ENCODE peak calls at places on chromosomes 1 and 21, in five cellular contexts. C is colonic mucosa, V is H1, F is fibroblast of lung, A is SK-N-SH. I is an unnamed sample.

GRCh38 chr1:163298340-163298739 is 23.4 kb upstream of the NUF2 start:
- DNase-seq in C (no peak), V (no peak), F (no peak), A (no peak), I (no peak)

GRCh38 chr1:19452221-19452663 is 33.1 kb downstream of the CAPZB start:
- DNase-seq in C (peak), V (no peak), F (peak), A (no peak), I (no peak)

GRCh38 chr1:109632671-109633346 is 13.2 kb downstream of the AMPD2 start:
- DNase-seq in C (peak), V (peak), F (no peak), A (peak), I (peak)

GRCh38 chr21:41369915-41370839 is 8.3 kb downstream of the MX2 start:
- DNase-seq in C (no peak), V (peak), F (no peak), A (no peak), I (no peak)

GRCh38 chr1:226634611-226635246 is 86.2 kb downstream of the STUM start:
- DNase-seq in C (no peak), V (no peak), F (no peak), A (no peak), I (peak)

GRCh38 chr1:227788279-227789041 is 27.0 kb upstream of the PRSS38 start:
- DNase-seq in C (peak), V (peak), F (no peak), A (no peak), I (peak)

GRCh38 chr1:30444850-30445249 is 278.5 kb downstream of the MATN1 start:
- DNase-seq in C (no peak), V (peak), F (peak), A (no peak), I (peak)

GRCh38 chr1:84271452-84272273 is 29.8 kb upstream of the SAMD13 start:
- DNase-seq in C (peak), V (no peak), F (peak), A (no peak), I (no peak)

GRCh38 chr1:199265319-199265718 is 626.5 kb downstream of the PTPRC start:
- DNase-seq in C (no peak), V (no peak), F (peak), A (no peak), I (no peak)

GRCh38 chr21:34595457-34595856 is 19.5 kb downstream of the RCAN1 start:
- DNase-seq in C (no peak), V (peak), F (peak), A (no peak), I (no peak)

GRCh38 chr1:41843378-41843777 is 75.3 kb downstream of the HIVEP3 start:
- DNase-seq in C (no peak), V (no peak), F (peak), A (no peak), I (no peak)

GRCh38 chr1:228755800-228756199 is 20.5 kb downstream of the RHOU start:
- DNase-seq in C (no peak), V (no peak), F (no peak), A (no peak), I (no peak)

GRCh38 chr1:226052061-226052460 is 10.5 kb upstream of the H3-3A start:
- DNase-seq in C (no peak), V (no peak), F (no peak), A (no peak), I (no peak)

GRCh38 chr1:246659594-246660140 is 64.5 kb upstream of the SCCPDH start:
- DNase-seq in C (no peak), V (no peak), F (no peak), A (no peak), I (no peak)

GRCh38 chr1:175555266-175555665 is 188.1 kb downstream of the TNR start:
- DNase-seq in C (no peak), V (no peak), F (peak), A (no peak), I (peak)

GRCh38 chr21:41805038-41805437 is 38.2 kb upstream of the RIPK4 start:
- DNase-seq in C (no peak), V (no peak), F (no peak), A (no peak), I (no peak)

GRCh38 chr1:175884369-175884768 is 141.0 kb upstream of the TNR start:
- DNase-seq in C (no peak), V (no peak), F (no peak), A (no peak), I (no peak)

GRCh38 chr1:24898909-24899439 is 31.1 kb downstream of the RUNX3 start:
- DNase-seq in C (no peak), V (peak), F (no peak), A (peak), I (no peak)

GRCh38 chr1:14522331-14523241 is 75.9 kb upstream of the KAZN start:
- DNase-seq in C (no peak), V (no peak), F (peak), A (peak), I (peak)

GRCh38 chr1:210830034-210831028 is 303.6 kb downstream of the KCNH1 start:
- DNase-seq in C (no peak), V (no peak), F (no peak), A (no peak), I (no peak)

GRCh38 chr1:82398357-82398756 is 597.6 kb downstream of the ADGRL2 start:
- DNase-seq in C (no peak), V (no peak), F (peak), A (no peak), I (no peak)

GRCh38 chr1:232344791-232345399 is 285.0 kb downstream of the SIPA1L2 start:
- DNase-seq in C (no peak), V (no peak), F (peak), A (no peak), I (no peak)

GRCh38 chr1:117284408-117285215 is 73.9 kb upstream of the VTCN1 start:
- DNase-seq in C (peak), V (no peak), F (peak), A (peak), I (peak)

GRCh38 chr1:48471103-48471502 is 901 bp downstream of the SPATA6 start:
- DNase-seq in C (peak), V (peak), F (no peak), A (no peak), I (peak)

GRCh38 chr1:48472747-48473146 is 743 bp upstream of the SPATA6 start:
- DNase-seq in C (no peak), V (no peak), F (no peak), A (peak), I (no peak)

GRCh38 chr1:48471603-48472576 is at the start of gene SPATA6:
- DNase-seq in C (peak), V (peak), F (peak), A (peak), I (peak)

GRCh38 chr1:48470506-48470905 is 1.5 kb downstream of the SPATA6 start:
- DNase-seq in C (peak), V (peak), F (peak), A (no peak), I (peak)

DNA sequence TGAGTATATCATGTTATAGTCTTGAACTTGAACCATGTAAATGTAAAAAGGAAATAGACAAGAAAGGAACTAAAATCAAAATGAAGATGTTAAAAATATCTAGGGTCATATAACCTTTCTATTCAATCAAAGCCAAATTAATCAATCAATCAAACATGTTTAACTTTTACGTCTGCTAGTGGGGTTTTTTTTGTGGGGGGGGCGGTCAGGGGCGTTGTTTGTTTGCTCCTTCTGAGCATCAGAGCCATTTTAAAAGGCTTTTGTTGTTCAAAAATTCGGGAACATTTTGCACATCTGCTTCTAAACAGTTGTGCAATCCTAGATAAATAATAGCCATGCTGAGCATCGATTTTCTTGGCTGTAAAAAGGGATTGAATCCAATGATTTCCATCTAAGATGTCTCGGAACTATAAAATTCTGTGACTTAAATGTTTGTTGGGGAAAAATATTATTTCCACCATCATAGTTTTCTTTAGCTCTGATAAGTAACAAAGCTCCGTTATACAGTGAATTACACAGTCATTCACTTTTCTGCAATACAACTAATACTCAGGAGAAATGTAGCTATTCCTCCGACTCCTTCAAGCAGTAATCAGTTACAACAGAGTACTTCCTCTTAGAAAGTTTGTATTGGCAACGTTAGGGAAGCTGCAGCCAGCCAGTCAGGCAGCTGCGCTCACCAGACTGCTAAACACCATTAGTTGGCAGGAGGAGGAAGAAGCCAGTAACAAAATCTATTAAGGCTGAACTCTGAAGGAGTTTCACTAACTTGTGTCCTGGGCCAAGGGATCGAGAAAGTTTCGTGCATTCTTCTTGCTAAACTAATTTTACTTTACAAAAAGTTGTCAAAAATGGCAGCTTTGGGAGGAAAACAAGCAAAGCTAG is 2.1 kb downstream of the SPATA6 start:
- DNase-seq in C (peak), V (no peak), F (peak), A (no peak), I (no peak)
- H3K9ac ChIP-seq in C (peak), V (no peak), F (no peak), A (no peak), I (no peak)

DNA sequence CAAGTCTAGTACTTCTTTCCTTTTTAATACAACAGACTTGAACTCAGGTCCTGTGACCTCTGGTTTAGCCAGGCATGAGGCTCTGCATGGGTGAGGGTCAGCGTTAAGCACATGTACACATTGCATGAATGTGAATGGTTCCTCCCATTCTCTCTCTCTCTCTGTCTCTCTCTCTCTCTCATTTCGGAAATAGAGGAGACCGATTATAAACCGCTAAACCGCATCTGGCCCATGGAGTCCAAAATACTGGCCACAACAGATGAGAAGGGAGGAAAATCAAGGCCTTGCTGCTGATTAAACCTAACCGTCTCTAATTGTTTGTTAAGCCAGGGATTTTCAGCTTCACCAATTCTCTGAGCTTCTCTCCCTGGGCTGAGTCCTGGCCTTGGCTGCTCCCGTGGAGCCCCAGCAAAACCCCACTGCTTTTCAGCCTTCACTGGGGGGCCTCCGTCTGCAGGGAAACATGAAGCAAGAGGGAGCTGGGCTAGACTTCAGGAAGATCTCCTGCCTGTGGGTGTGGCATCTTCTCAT is 6.6 kb downstream of the RSPO1 start:
- DNase-seq in C (no peak), V (no peak), F (no peak), A (no peak), I (no peak)
- H3K9ac ChIP-seq in C (no peak), V (no peak), F (no peak), A (no peak), I (no peak)

GRCh38 chr1:1330366-1331067 is 563 bp upstream of the TAS1R3 start:
- DNase-seq in C (no peak), V (no peak), F (no peak), A (peak), I (no peak)
- H3K9ac ChIP-seq in C (no peak), V (no peak), F (no peak), A (no peak), I (no peak)

GRCh38 chr1:27630859-27631491 is 4.0 kb downstream of the FGR start:
- DNase-seq in C (no peak), V (no peak), F (no peak), A (no peak), I (peak)
- H3K9ac ChIP-seq in C (no peak), V (no peak), F (no peak), A (no peak), I (no peak)

GRCh38 chr1:230728710-230729392 is 14.9 kb upstream of the AGT start:
- DNase-seq in C (peak), V (no peak), F (no peak), A (no peak), I (peak)
- H3K9ac ChIP-seq in C (no peak), V (no peak), F (no peak), A (no peak), I (no peak)